ENCODE peak calls at places on chromosomes 16 and 17, in six cellular contexts. One of them, this sample, is unnamed.

GRCh38 chr16:82652826-82653225 is 26.1 kb downstream of the CDH13 start:
- DNase-seq in nucleus accumbens: no peak
- DNase-seq in occipital lobe: no peak
- DNase-seq in T-helper 2 cell: no peak
- DNase-seq in DMS 273 treated with DMSO at 0.1 percent for 48 hours: no peak
- DNase-seq in sciatic nerve: no peak
- DNase-seq in this sample: no peak

GRCh38 chr17:38465420-38466345 is 37.4 kb downstream of the ARHGAP23 start:
- DNase-seq in nucleus accumbens: no peak
- DNase-seq in occipital lobe: no peak
- DNase-seq in T-helper 2 cell: no peak
- DNase-seq in DMS 273 treated with DMSO at 0.1 percent for 48 hours: no peak
- DNase-seq in sciatic nerve: no peak
- DNase-seq in this sample: no peak

GRCh38 chr16:49556252-49557069 is 182.9 kb downstream of the C16orf78 start:
- DNase-seq in nucleus accumbens: no peak
- DNase-seq in occipital lobe: no peak
- DNase-seq in T-helper 2 cell: no peak
- DNase-seq in DMS 273 treated with DMSO at 0.1 percent for 48 hours: peak
- DNase-seq in sciatic nerve: no peak
- DNase-seq in this sample: peak

GRCh38 chr17:67813803-67814180 is 11.5 kb upstream of the BPTF start:
- DNase-seq in nucleus accumbens: no peak
- DNase-seq in occipital lobe: no peak
- DNase-seq in T-helper 2 cell: no peak
- DNase-seq in DMS 273 treated with DMSO at 0.1 percent for 48 hours: no peak
- DNase-seq in sciatic nerve: no peak
- DNase-seq in this sample: no peak

GRCh38 chr16:80167657-80168056 is 373.1 kb upstream of the DYNLRB2 start:
- DNase-seq in nucleus accumbens: no peak
- DNase-seq in occipital lobe: no peak
- DNase-seq in T-helper 2 cell: no peak
- DNase-seq in DMS 273 treated with DMSO at 0.1 percent for 48 hours: no peak
- DNase-seq in sciatic nerve: no peak
- DNase-seq in this sample: no peak

GRCh38 chr16:87535855-87536794 is 43.3 kb upstream of the ZCCHC14 start:
- DNase-seq in nucleus accumbens: no peak
- DNase-seq in occipital lobe: no peak
- DNase-seq in T-helper 2 cell: no peak
- DNase-seq in DMS 273 treated with DMSO at 0.1 percent for 48 hours: no peak
- DNase-seq in sciatic nerve: no peak
- DNase-seq in this sample: no peak

GRCh38 chr16:3098459-3099394 is at the start of gene ZSCAN10:
- DNase-seq in nucleus accumbens: no peak
- DNase-seq in occipital lobe: no peak
- DNase-seq in T-helper 2 cell: no peak
- DNase-seq in DMS 273 treated with DMSO at 0.1 percent for 48 hours: no peak
- DNase-seq in sciatic nerve: no peak
- DNase-seq in this sample: peak

GRCh38 chr17:10119203-10120112 is 78.9 kb downstream of the GAS7 start:
- DNase-seq in nucleus accumbens: no peak
- DNase-seq in occipital lobe: no peak
- DNase-seq in T-helper 2 cell: peak
- DNase-seq in DMS 273 treated with DMSO at 0.1 percent for 48 hours: no peak
- DNase-seq in sciatic nerve: no peak
- DNase-seq in this sample: peak

GRCh38 chr16:62225675-62226074 is 189.4 kb upstream of the CDH8 start:
- DNase-seq in nucleus accumbens: peak
- DNase-seq in occipital lobe: peak
- DNase-seq in T-helper 2 cell: peak
- DNase-seq in DMS 273 treated with DMSO at 0.1 percent for 48 hours: no peak
- DNase-seq in sciatic nerve: peak
- DNase-seq in this sample: peak

GRCh38 chr16:180101-180920 is at the start of gene HBQ1:
- DNase-seq in nucleus accumbens: no peak
- DNase-seq in occipital lobe: no peak
- DNase-seq in T-helper 2 cell: peak
- DNase-seq in DMS 273 treated with DMSO at 0.1 percent for 48 hours: no peak
- DNase-seq in sciatic nerve: no peak
- DNase-seq in this sample: peak

GRCh38 chr17:32275060-32276042 is 9.7 kb downstream of the RHBDL3 start:
- DNase-seq in nucleus accumbens: no peak
- DNase-seq in occipital lobe: peak
- DNase-seq in T-helper 2 cell: no peak
- DNase-seq in DMS 273 treated with DMSO at 0.1 percent for 48 hours: peak
- DNase-seq in sciatic nerve: no peak
- DNase-seq in this sample: peak

GRCh38 chr16:50881331-50881830 is 139.5 kb downstream of the CYLD start:
- DNase-seq in nucleus accumbens: no peak
- DNase-seq in occipital lobe: no peak
- DNase-seq in T-helper 2 cell: no peak
- DNase-seq in DMS 273 treated with DMSO at 0.1 percent for 48 hours: no peak
- DNase-seq in sciatic nerve: no peak
- DNase-seq in this sample: peak

GRCh38 chr17:29176500-29177351 is 3.5 kb downstream of the MYO18A start:
- DNase-seq in nucleus accumbens: no peak
- DNase-seq in occipital lobe: no peak
- DNase-seq in T-helper 2 cell: peak
- DNase-seq in DMS 273 treated with DMSO at 0.1 percent for 48 hours: no peak
- DNase-seq in sciatic nerve: no peak
- DNase-seq in this sample: peak

GRCh38 chr17:21169496-21169895 is 42.7 kb downstream of the DHRS7B start:
- DNase-seq in nucleus accumbens: no peak
- DNase-seq in occipital lobe: no peak
- DNase-seq in T-helper 2 cell: no peak
- DNase-seq in DMS 273 treated with DMSO at 0.1 percent for 48 hours: no peak
- DNase-seq in sciatic nerve: no peak
- DNase-seq in this sample: no peak

GRCh38 chr17:75689441-75689873 is 22.3 kb downstream of the SAP30BP start:
- DNase-seq in nucleus accumbens: no peak
- DNase-seq in occipital lobe: no peak
- DNase-seq in T-helper 2 cell: peak
- DNase-seq in DMS 273 treated with DMSO at 0.1 percent for 48 hours: no peak
- DNase-seq in sciatic nerve: peak
- DNase-seq in this sample: peak

GRCh38 chr16:23072769-23073549 is 76.3 kb downstream of the USP31 start:
- DNase-seq in nucleus accumbens: no peak
- DNase-seq in occipital lobe: no peak
- DNase-seq in T-helper 2 cell: no peak
- DNase-seq in DMS 273 treated with DMSO at 0.1 percent for 48 hours: no peak
- DNase-seq in sciatic nerve: no peak
- DNase-seq in this sample: no peak

GRCh38 chr16:54594646-54595381 is 308.2 kb upstream of the IRX3 start:
- DNase-seq in nucleus accumbens: no peak
- DNase-seq in occipital lobe: no peak
- DNase-seq in T-helper 2 cell: no peak
- DNase-seq in DMS 273 treated with DMSO at 0.1 percent for 48 hours: no peak
- DNase-seq in sciatic nerve: no peak
- DNase-seq in this sample: no peak

GRCh38 chr16:17080105-17080504 is 390.7 kb downstream of the XYLT1 start:
- DNase-seq in nucleus accumbens: no peak
- DNase-seq in occipital lobe: no peak
- DNase-seq in T-helper 2 cell: no peak
- DNase-seq in DMS 273 treated with DMSO at 0.1 percent for 48 hours: no peak
- DNase-seq in sciatic nerve: no peak
- DNase-seq in this sample: no peak

GRCh38 chr17:59964455-59965328 is at the start of gene RNFT1:
- DNase-seq in nucleus accumbens: peak
- DNase-seq in occipital lobe: peak
- DNase-seq in T-helper 2 cell: peak
- DNase-seq in DMS 273 treated with DMSO at 0.1 percent for 48 hours: peak
- DNase-seq in sciatic nerve: peak
- DNase-seq in this sample: peak

GRCh38 chr17:78724544-78724943 is 57.5 kb downstream of the CYTH1 start:
- DNase-seq in nucleus accumbens: peak
- DNase-seq in occipital lobe: peak
- DNase-seq in T-helper 2 cell: no peak
- DNase-seq in DMS 273 treated with DMSO at 0.1 percent for 48 hours: no peak
- DNase-seq in sciatic nerve: no peak
- DNase-seq in this sample: peak